ENCODE peak calls at places on chromosomes 7 and 10, in ten cellular contexts. I is IMR-90, P is K562, L is ovary, U is A549, B is GM12891, R is esophagus squamous epithelium, M is NB4, F is heart left ventricle, H is tibial nerve. A is an unnamed sample.

GRCh38 chr10:97759157-97759980 is 12.4 kb downstream of the SFRP5 start:
- DNase-seq in I (peak), P (peak), L (peak), U (peak), B (peak), R (no peak), M (peak), F (peak), H (peak), A (peak)

GRCh38 chr7:45132708-45133320 is 21.3 kb upstream of the TBRG4 start:
- DNase-seq in I (no peak), P (no peak), L (no peak), U (no peak), B (no peak), R (no peak), M (no peak), F (no peak), H (no peak), A (no peak)

GRCh38 chr10:126199221-126199998 is 188.9 kb downstream of the ADAM12 start:
- DNase-seq in I (peak), P (peak), L (no peak), U (peak), B (no peak), R (no peak), M (peak), F (no peak), H (no peak), A (peak)

GRCh38 chr7:47622946-47623640 is 41.2 kb upstream of the TNS3 start:
- DNase-seq in I (peak), P (no peak), L (peak), U (peak), B (no peak), R (no peak), M (no peak), F (peak), H (no peak), A (no peak)

GRCh38 chr7:122485841-122486240 is 181.3 kb upstream of the FEZF1 start:
- DNase-seq in I (no peak), P (no peak), L (no peak), U (no peak), B (no peak), R (no peak), M (no peak), F (no peak), H (no peak), A (no peak)

GRCh38 chr10:71478173-71478572 is 81.5 kb downstream of the CDH23 start:
- DNase-seq in I (no peak), P (no peak), L (no peak), U (no peak), B (no peak), R (no peak), M (no peak), F (no peak), H (no peak), A (no peak)

GRCh38 chr10:79017882-79018550 is 50.8 kb upstream of the ZMIZ1 start:
- DNase-seq in I (no peak), P (no peak), L (no peak), U (no peak), B (no peak), R (no peak), M (no peak), F (no peak), H (no peak), A (no peak)

GRCh38 chr10:85600026-85600743 is 766.4 kb downstream of the GRID1 start:
- DNase-seq in I (no peak), P (no peak), L (no peak), U (no peak), B (no peak), R (no peak), M (no peak), F (no peak), H (no peak), A (no peak)

GRCh38 chr10:70167246-70167645 is 3.1 kb downstream of the SAR1A start:
- DNase-seq in I (no peak), P (no peak), L (no peak), U (no peak), B (no peak), R (no peak), M (no peak), F (no peak), H (no peak), A (no peak)

GRCh38 chr7:55056577-55057480 is 38.0 kb downstream of the EGFR start:
- DNase-seq in I (no peak), P (no peak), L (no peak), U (peak), B (no peak), R (no peak), M (no peak), F (no peak), H (peak), A (no peak)

GRCh38 chr10:107417446-107417845 is 252.9 kb upstream of the SORCS1 start:
- DNase-seq in I (peak), P (no peak), L (no peak), U (no peak), B (no peak), R (no peak), M (no peak), F (no peak), H (no peak), A (no peak)

GRCh38 chr7:19982841-19983835 is 209.7 kb upstream of the TMEM196 start:
- DNase-seq in I (peak), P (no peak), L (peak), U (peak), B (no peak), R (no peak), M (peak), F (peak), H (peak), A (no peak)

GRCh38 chr7:131544449-131545425 is 11.7 kb downstream of the PODXL start:
- DNase-seq in I (peak), P (peak), L (no peak), U (peak), B (no peak), R (no peak), M (peak), F (no peak), H (no peak), A (no peak)

GRCh38 chr7:30286749-30287148 is 2.4 kb downstream of the ZNRF2 start:
- DNase-seq in I (no peak), P (no peak), L (no peak), U (no peak), B (no peak), R (no peak), M (no peak), F (no peak), H (no peak), A (no peak)

GRCh38 chr10:55742487-55742886 is 618.6 kb downstream of the ZWINT start:
- DNase-seq in I (no peak), P (no peak), L (no peak), U (no peak), B (no peak), R (no peak), M (peak), F (no peak), H (no peak), A (no peak)

GRCh38 chr7:76047811-76048667 is at the start of the genes MDH2 and STYXL1:
- DNase-seq in I (peak), P (peak), L (peak), U (peak), B (peak), R (peak), M (peak), F (peak), H (peak), A (peak)
- TF ChIP-seq POLR2A in I (peak), P (peak), L (peak), U (peak), B (peak), R (peak), M (peak), F (peak), H (peak), A (peak)

GRCh38 chr10:68720793-68721672 is at the start of gene CCAR1:
- DNase-seq in I (peak), P (peak), L (peak), U (peak), B (peak), R (peak), M (peak), F (peak), H (peak), A (peak)
- TF ChIP-seq POLR2A in I (peak), P (peak), L (peak), U (peak), B (peak), R (peak), M (peak), F (peak), H (peak), A (peak)

GRCh38 chr10:113073549-113074189 is 123.6 kb downstream of the TCF7L2 start:
- DNase-seq in I (peak), P (peak), L (peak), U (peak), B (no peak), R (no peak), M (no peak), F (peak), H (peak), A (peak)
- TF ChIP-seq POLR2A in I (peak), P (no peak), L (no peak), U (no peak), B (no peak), R (no peak), M (no peak), F (no peak), H (no peak), A (peak)

GRCh38 chr7:156129589-156129988 is 317.3 kb upstream of the SHH start:
- DNase-seq in I (no peak), P (no peak), L (no peak), U (no peak), B (no peak), R (no peak), M (no peak), F (no peak), H (no peak), A (no peak)
- TF ChIP-seq POLR2A in I (no peak), P (no peak), L (no peak), U (no peak), B (no peak), R (no peak), M (no peak), F (no peak), H (no peak), A (no peak)